ENCODE peak calls at places on chromosomes 6 and 20, in six cellular contexts. One of them, this sample, is unnamed.

GRCh38 chr6:79266051-79266450 is 31.6 kb upstream of the HMGN3 start:
- DNase-seq in upper lobe of right lung: no peak
- DNase-seq in cardiac fibroblast: no peak
- DNase-seq in fibroblast of mammary gland: no peak
- DNase-seq in HFF-Myc: no peak
- DNase-seq in activated B cell treated with CpG ODN at 0.5 μM for 24 hours: no peak
- DNase-seq in this sample: no peak

GRCh38 chr6:40999498-41000070 is 39.4 kb downstream of the UNC5CL start:
- DNase-seq in upper lobe of right lung: no peak
- DNase-seq in cardiac fibroblast: peak; percentile 78
- DNase-seq in fibroblast of mammary gland: peak; percentile 74
- DNase-seq in HFF-Myc: peak; percentile 30
- DNase-seq in activated B cell treated with CpG ODN at 0.5 μM for 24 hours: no peak
- DNase-seq in this sample: no peak

GRCh38 chr6:84282566-84282965 is 55.1 kb upstream of the CEP162 start:
- DNase-seq in upper lobe of right lung: peak; percentile 67
- DNase-seq in cardiac fibroblast: peak; percentile 52
- DNase-seq in fibroblast of mammary gland: peak; percentile 52
- DNase-seq in HFF-Myc: peak; percentile 10
- DNase-seq in activated B cell treated with CpG ODN at 0.5 μM for 24 hours: no peak
- DNase-seq in this sample: no peak

GRCh38 chr6:135673671-135674309 is 176.2 kb upstream of the AHI1 start:
- DNase-seq in upper lobe of right lung: no peak
- DNase-seq in cardiac fibroblast: no peak
- DNase-seq in fibroblast of mammary gland: peak; percentile 58
- DNase-seq in HFF-Myc: no peak
- DNase-seq in activated B cell treated with CpG ODN at 0.5 μM for 24 hours: no peak
- DNase-seq in this sample: no peak

GRCh38 chr6:19524787-19525186 is 312.4 kb upstream of the ID4 start:
- DNase-seq in upper lobe of right lung: no peak
- DNase-seq in cardiac fibroblast: no peak
- DNase-seq in fibroblast of mammary gland: no peak
- DNase-seq in HFF-Myc: no peak
- DNase-seq in activated B cell treated with CpG ODN at 0.5 μM for 24 hours: no peak
- DNase-seq in this sample: no peak

GRCh38 chr6:170497845-170498281 is 55.2 kb downstream of the PSMB1 start:
- DNase-seq in upper lobe of right lung: no peak
- DNase-seq in cardiac fibroblast: peak; percentile 14
- DNase-seq in fibroblast of mammary gland: no peak
- DNase-seq in HFF-Myc: no peak
- DNase-seq in activated B cell treated with CpG ODN at 0.5 μM for 24 hours: no peak
- DNase-seq in this sample: no peak

GRCh38 chr20:3702992-3703391 is 9.4 kb downstream of the SIGLEC1 start:
- DNase-seq in upper lobe of right lung: no peak
- DNase-seq in cardiac fibroblast: no peak
- DNase-seq in fibroblast of mammary gland: no peak
- DNase-seq in HFF-Myc: no peak
- DNase-seq in activated B cell treated with CpG ODN at 0.5 μM for 24 hours: no peak
- DNase-seq in this sample: no peak

GRCh38 chr6:116016846-116017545 is 43.7 kb downstream of the FRK start:
- DNase-seq in upper lobe of right lung: no peak
- DNase-seq in cardiac fibroblast: peak; percentile 71
- DNase-seq in fibroblast of mammary gland: no peak
- DNase-seq in HFF-Myc: no peak
- DNase-seq in activated B cell treated with CpG ODN at 0.5 μM for 24 hours: no peak
- DNase-seq in this sample: no peak

GRCh38 chr20:20083796-20084195 is 31.5 kb downstream of the CFAP61 start:
- DNase-seq in upper lobe of right lung: no peak
- DNase-seq in cardiac fibroblast: peak; percentile 38
- DNase-seq in fibroblast of mammary gland: peak; percentile 34
- DNase-seq in HFF-Myc: no peak
- DNase-seq in activated B cell treated with CpG ODN at 0.5 μM for 24 hours: no peak
- DNase-seq in this sample: no peak

GRCh38 chr6:98036344-98036743 is 753.3 kb upstream of the MMS22L start:
- DNase-seq in upper lobe of right lung: no peak
- DNase-seq in cardiac fibroblast: no peak
- DNase-seq in fibroblast of mammary gland: no peak
- DNase-seq in HFF-Myc: no peak
- DNase-seq in activated B cell treated with CpG ODN at 0.5 μM for 24 hours: no peak
- DNase-seq in this sample: no peak

GRCh38 chr20:49850463-49851233 is 38.0 kb downstream of the SLC9A8 start:
- DNase-seq in upper lobe of right lung: no peak
- DNase-seq in cardiac fibroblast: no peak
- DNase-seq in fibroblast of mammary gland: no peak
- DNase-seq in HFF-Myc: no peak
- DNase-seq in activated B cell treated with CpG ODN at 0.5 μM for 24 hours: no peak
- DNase-seq in this sample: no peak

GRCh38 chr6:25175216-25175615 is 104.0 kb upstream of the CARMIL1 start:
- DNase-seq in upper lobe of right lung: no peak
- DNase-seq in cardiac fibroblast: peak; percentile 76
- DNase-seq in fibroblast of mammary gland: no peak
- DNase-seq in HFF-Myc: no peak
- DNase-seq in activated B cell treated with CpG ODN at 0.5 μM for 24 hours: no peak
- DNase-seq in this sample: no peak

GRCh38 chr20:31822421-31823330 is 3.5 kb downstream of the MYLK2 start:
- DNase-seq in upper lobe of right lung: peak; percentile 91
- DNase-seq in cardiac fibroblast: peak; percentile 68
- DNase-seq in fibroblast of mammary gland: peak; percentile 48
- DNase-seq in HFF-Myc: no peak
- DNase-seq in activated B cell treated with CpG ODN at 0.5 μM for 24 hours: peak; percentile 79
- DNase-seq in this sample: peak; percentile 93

GRCh38 chr20:58149412-58150091 is 78.9 kb downstream of the ANKRD60 start:
- DNase-seq in upper lobe of right lung: no peak
- DNase-seq in cardiac fibroblast: no peak
- DNase-seq in fibroblast of mammary gland: no peak
- DNase-seq in HFF-Myc: no peak
- DNase-seq in activated B cell treated with CpG ODN at 0.5 μM for 24 hours: no peak
- DNase-seq in this sample: no peak

GRCh38 chr6:129575378-129576118 is 134.4 kb downstream of the ARHGAP18 start:
- DNase-seq in upper lobe of right lung: no peak
- DNase-seq in cardiac fibroblast: peak; percentile 77
- DNase-seq in fibroblast of mammary gland: peak; percentile 74
- DNase-seq in HFF-Myc: peak; percentile 42
- DNase-seq in activated B cell treated with CpG ODN at 0.5 μM for 24 hours: no peak
- DNase-seq in this sample: no peak

GRCh38 chr6:39309942-39310531 is 4.2 kb downstream of the KCNK17 start:
- DNase-seq in upper lobe of right lung: peak; percentile 85
- DNase-seq in cardiac fibroblast: peak; percentile 73
- DNase-seq in fibroblast of mammary gland: peak; percentile 66
- DNase-seq in HFF-Myc: peak; percentile 20
- DNase-seq in activated B cell treated with CpG ODN at 0.5 μM for 24 hours: peak; percentile 35
- DNase-seq in this sample: peak; percentile 89

GRCh38 chr20:58233881-58234528 is 5.6 kb upstream of the ANKRD60 start:
- DNase-seq in upper lobe of right lung: no peak
- DNase-seq in cardiac fibroblast: no peak
- DNase-seq in fibroblast of mammary gland: no peak
- DNase-seq in HFF-Myc: no peak
- DNase-seq in activated B cell treated with CpG ODN at 0.5 μM for 24 hours: peak; percentile 49
- DNase-seq in this sample: peak; percentile 85

GRCh38 chr20:24672181-24672880 is 202.9 kb downstream of the SYNDIG1 start:
- DNase-seq in upper lobe of right lung: peak; percentile 37
- DNase-seq in cardiac fibroblast: no peak
- DNase-seq in fibroblast of mammary gland: no peak
- DNase-seq in HFF-Myc: no peak
- DNase-seq in activated B cell treated with CpG ODN at 0.5 μM for 24 hours: no peak
- DNase-seq in this sample: no peak

GRCh38 chr20:53434662-53435061 is 159.0 kb downstream of the ZNF217 start:
- DNase-seq in upper lobe of right lung: no peak
- DNase-seq in cardiac fibroblast: no peak
- DNase-seq in fibroblast of mammary gland: no peak
- DNase-seq in HFF-Myc: peak; percentile 2
- DNase-seq in activated B cell treated with CpG ODN at 0.5 μM for 24 hours: no peak
- DNase-seq in this sample: no peak

GRCh38 chr20:44582321-44583025 is at the start of gene PKIG:
- DNase-seq in upper lobe of right lung: no peak
- DNase-seq in cardiac fibroblast: peak; percentile 90
- DNase-seq in fibroblast of mammary gland: peak; percentile 95
- DNase-seq in HFF-Myc: peak; percentile 69
- DNase-seq in activated B cell treated with CpG ODN at 0.5 μM for 24 hours: no peak
- DNase-seq in this sample: no peak

GRCh38 chr20:8601542-8601912 is 467.4 kb upstream of the PLCB4 start:
- DNase-seq in upper lobe of right lung: no peak
- DNase-seq in cardiac fibroblast: no peak
- DNase-seq in fibroblast of mammary gland: no peak
- DNase-seq in HFF-Myc: no peak
- DNase-seq in activated B cell treated with CpG ODN at 0.5 μM for 24 hours: no peak
- DNase-seq in this sample: no peak

GRCh38 chr6:13554929-13555333 is 19.5 kb upstream of the SIRT5 start:
- DNase-seq in upper lobe of right lung: no peak
- DNase-seq in cardiac fibroblast: peak; percentile 35
- DNase-seq in fibroblast of mammary gland: no peak
- DNase-seq in HFF-Myc: no peak
- DNase-seq in activated B cell treated with CpG ODN at 0.5 μM for 24 hours: no peak
- DNase-seq in this sample: no peak

GRCh38 chr6:132715204-132715603 is 1.3 kb upstream of the VNN1 start:
- DNase-seq in upper lobe of right lung: no peak
- DNase-seq in cardiac fibroblast: peak; percentile 88
- DNase-seq in fibroblast of mammary gland: peak; percentile 71
- DNase-seq in HFF-Myc: no peak
- DNase-seq in activated B cell treated with CpG ODN at 0.5 μM for 24 hours: no peak
- DNase-seq in this sample: no peak
- TF ChIP-seq CTCF in upper lobe of right lung: peak; percentile 18
- TF ChIP-seq CTCF in cardiac fibroblast: peak; percentile 62
- TF ChIP-seq CTCF in fibroblast of mammary gland: peak; percentile 48
- TF ChIP-seq CTCF in HFF-Myc: peak; percentile 39
- TF ChIP-seq CTCF in activated B cell treated with CpG ODN at 0.5 μM for 24 hours: no peak
- TF ChIP-seq CTCF in this sample: no peak

GRCh38 chr20:62875419-62876355 is 14.1 kb upstream of the TCFL5 start:
- DNase-seq in upper lobe of right lung: no peak
- DNase-seq in cardiac fibroblast: peak; percentile 92
- DNase-seq in fibroblast of mammary gland: peak; percentile 86
- DNase-seq in HFF-Myc: peak; percentile 81
- DNase-seq in activated B cell treated with CpG ODN at 0.5 μM for 24 hours: no peak
- DNase-seq in this sample: peak; percentile 92
- TF ChIP-seq CTCF in upper lobe of right lung: peak; percentile 61
- TF ChIP-seq CTCF in cardiac fibroblast: peak; percentile 53
- TF ChIP-seq CTCF in fibroblast of mammary gland: peak; percentile 45
- TF ChIP-seq CTCF in HFF-Myc: peak; percentile 47
- TF ChIP-seq CTCF in activated B cell treated with CpG ODN at 0.5 μM for 24 hours: no peak
- TF ChIP-seq CTCF in this sample: peak; percentile 56

GRCh38 chr20:33915726-33916331 is 77.9 kb upstream of the RALY start:
- DNase-seq in upper lobe of right lung: peak; percentile 70
- DNase-seq in cardiac fibroblast: no peak
- DNase-seq in fibroblast of mammary gland: no peak
- DNase-seq in HFF-Myc: no peak
- DNase-seq in activated B cell treated with CpG ODN at 0.5 μM for 24 hours: peak; percentile 38
- DNase-seq in this sample: no peak
- TF ChIP-seq CTCF in upper lobe of right lung: peak; percentile 57
- TF ChIP-seq CTCF in cardiac fibroblast: peak; percentile 61
- TF ChIP-seq CTCF in fibroblast of mammary gland: peak; percentile 61
- TF ChIP-seq CTCF in HFF-Myc: peak; percentile 75
- TF ChIP-seq CTCF in activated B cell treated with CpG ODN at 0.5 μM for 24 hours: no peak
- TF ChIP-seq CTCF in this sample: peak; percentile 48

GRCh38 chr6:106556368-106556960 is 72.8 kb downstream of the RTN4IP1 start:
- DNase-seq in upper lobe of right lung: no peak
- DNase-seq in cardiac fibroblast: peak; percentile 62
- DNase-seq in fibroblast of mammary gland: peak; percentile 54
- DNase-seq in HFF-Myc: no peak
- DNase-seq in activated B cell treated with CpG ODN at 0.5 μM for 24 hours: no peak
- DNase-seq in this sample: no peak
- TF ChIP-seq CTCF in upper lobe of right lung: peak; percentile 30
- TF ChIP-seq CTCF in cardiac fibroblast: peak; percentile 32
- TF ChIP-seq CTCF in fibroblast of mammary gland: peak; percentile 43
- TF ChIP-seq CTCF in HFF-Myc: no peak
- TF ChIP-seq CTCF in activated B cell treated with CpG ODN at 0.5 μM for 24 hours: no peak
- TF ChIP-seq CTCF in this sample: peak; percentile 65

GRCh38 chr6:142753196-142753595 is 191.8 kb downstream of the HIVEP2 start:
- DNase-seq in upper lobe of right lung: no peak
- DNase-seq in cardiac fibroblast: no peak
- DNase-seq in fibroblast of mammary gland: no peak
- DNase-seq in HFF-Myc: no peak
- DNase-seq in activated B cell treated with CpG ODN at 0.5 μM for 24 hours: no peak
- DNase-seq in this sample: no peak

GRCh38 chr6:142758257-142759025 is 186.5 kb downstream of the HIVEP2 start:
- DNase-seq in upper lobe of right lung: no peak
- DNase-seq in cardiac fibroblast: no peak
- DNase-seq in fibroblast of mammary gland: no peak
- DNase-seq in HFF-Myc: no peak
- DNase-seq in activated B cell treated with CpG ODN at 0.5 μM for 24 hours: no peak
- DNase-seq in this sample: no peak

GRCh38 chr6:142757827-142758226 is 187.1 kb downstream of the HIVEP2 start:
- DNase-seq in upper lobe of right lung: no peak
- DNase-seq in cardiac fibroblast: no peak
- DNase-seq in fibroblast of mammary gland: no peak
- DNase-seq in HFF-Myc: no peak
- DNase-seq in activated B cell treated with CpG ODN at 0.5 μM for 24 hours: no peak
- DNase-seq in this sample: no peak

GRCh38 chr6:142752348-142752747 is 192.6 kb downstream of the HIVEP2 start:
- DNase-seq in upper lobe of right lung: no peak
- DNase-seq in cardiac fibroblast: no peak
- DNase-seq in fibroblast of mammary gland: no peak
- DNase-seq in HFF-Myc: no peak
- DNase-seq in activated B cell treated with CpG ODN at 0.5 μM for 24 hours: no peak
- DNase-seq in this sample: no peak

GRCh38 chr6:142756215-142756630 is 188.8 kb downstream of the HIVEP2 start:
- DNase-seq in upper lobe of right lung: no peak
- DNase-seq in cardiac fibroblast: peak; percentile 63
- DNase-seq in fibroblast of mammary gland: peak; percentile 41
- DNase-seq in HFF-Myc: peak; percentile 26
- DNase-seq in activated B cell treated with CpG ODN at 0.5 μM for 24 hours: no peak
- DNase-seq in this sample: no peak
- TF ChIP-seq CTCF in upper lobe of right lung: no peak
- TF ChIP-seq CTCF in cardiac fibroblast: peak; percentile 0
- TF ChIP-seq CTCF in fibroblast of mammary gland: no peak
- TF ChIP-seq CTCF in HFF-Myc: peak; percentile 14
- TF ChIP-seq CTCF in activated B cell treated with CpG ODN at 0.5 μM for 24 hours: no peak
- TF ChIP-seq CTCF in this sample: no peak

DNA sequence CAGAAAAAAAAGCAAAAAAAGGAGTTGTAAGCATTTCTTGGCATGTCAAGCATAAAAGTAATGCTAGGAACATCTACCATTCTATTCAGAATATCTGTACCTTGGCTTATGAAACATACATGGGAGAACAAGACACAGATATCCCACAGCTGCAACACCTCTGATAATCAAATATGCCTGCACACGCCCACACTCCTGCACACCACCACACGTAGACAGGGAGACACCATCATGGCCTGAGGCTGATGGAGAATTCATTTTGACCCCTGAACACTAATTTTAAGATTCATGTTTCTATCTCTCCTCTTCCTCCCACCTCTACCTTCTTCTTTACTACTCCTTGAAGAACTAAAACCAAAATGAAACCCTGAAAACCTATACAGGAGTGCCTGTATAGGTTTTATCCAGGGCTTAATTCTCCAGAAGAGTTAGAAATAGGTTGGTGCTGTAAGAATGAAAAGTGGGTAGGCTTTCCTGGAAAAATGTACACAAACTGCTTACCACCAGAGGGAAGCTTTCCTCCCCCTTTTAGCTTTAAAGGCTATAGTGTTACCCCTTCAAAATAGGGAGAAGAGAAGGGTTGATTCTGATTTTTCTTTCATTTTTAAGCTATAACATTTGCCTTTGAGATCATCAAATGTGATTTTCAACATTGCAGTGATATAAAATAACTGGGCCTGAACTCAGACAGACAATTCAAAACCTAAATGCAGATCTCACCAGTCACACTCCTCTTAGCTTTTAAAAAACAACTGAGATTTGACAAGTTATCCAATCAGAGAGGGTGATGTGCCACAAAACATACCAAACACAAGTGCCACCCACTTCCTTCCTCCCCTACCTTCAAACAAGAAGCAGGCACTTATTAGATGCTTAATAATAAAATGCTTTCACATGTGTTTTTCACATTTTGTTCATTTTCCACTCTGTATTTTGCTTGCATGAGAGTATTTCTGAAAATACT is 57.9 kb downstream of the ELOVL5 start:
- DNase-seq in upper lobe of right lung: no peak
- DNase-seq in cardiac fibroblast: no peak
- DNase-seq in fibroblast of mammary gland: no peak
- DNase-seq in HFF-Myc: no peak
- DNase-seq in activated B cell treated with CpG ODN at 0.5 μM for 24 hours: no peak
- DNase-seq in this sample: no peak
- TF ChIP-seq CTCF in upper lobe of right lung: no peak
- TF ChIP-seq CTCF in cardiac fibroblast: peak; percentile 9
- TF ChIP-seq CTCF in fibroblast of mammary gland: no peak
- TF ChIP-seq CTCF in HFF-Myc: no peak
- TF ChIP-seq CTCF in activated B cell treated with CpG ODN at 0.5 μM for 24 hours: no peak
- TF ChIP-seq CTCF in this sample: peak; percentile 25